ENCODE peak calls at places on chromosomes 2 and 18, in four cellular contexts. M is A549, I is endothelial cell of umbilical vein, Y is K562. C is an unnamed sample.
A peak's percentile ranks its signal among the peaks of the same experiment; 100 is the strongest.

GRCh38 chr2:112109278-112109677 is 28.9 kb upstream of the FBLN7 start:
- DNase-seq in Y (no peak), M (no peak), I (no peak), C (no peak)

GRCh38 chr2:237895544-237896506 is 36.4 kb downstream of the RAMP1 start:
- DNase-seq in Y (no peak), I (no peak), M (no peak), C (no peak)

GRCh38 chr2:207883002-207883780 is 113.5 kb upstream of the FZD5 start:
- DNase-seq in I (no peak), M (no peak), Y (no peak), C (no peak)

GRCh38 chr2:136718273-136718672 is 47.1 kb upstream of the THSD7B start:
- DNase-seq in Y (no peak), I (no peak), M (no peak), C (no peak)

GRCh38 chr2:30310955-30311354 is 79.6 kb downstream of the LBH start:
- DNase-seq in M (no peak), I (no peak), Y (no peak), C (no peak)

GRCh38 chr2:224158831-224159230 is 119.7 kb upstream of the SERPINE2 start:
- DNase-seq in Y (no peak), M (no peak), I (no peak), C (no peak)

GRCh38 chr2:80392446-80392845 is 87.9 kb upstream of the LRRTM1 start:
- DNase-seq in Y (no peak), I (no peak), M (no peak), C (no peak)

GRCh38 chr2:173943738-173944137 is 21.4 kb downstream of the SP3 start:
- DNase-seq in Y (no peak), M (no peak), I (no peak), C (no peak)

GRCh38 chr2:101967826-101968498 is 23.8 kb upstream of the IL1R2 start:
- DNase-seq in Y (no peak), M (no peak), I (no peak), C (no peak)

GRCh38 chr2:3651686-3652516 is 6.1 kb upstream of the ALLC start:
- DNase-seq in M (no peak), Y (no peak), I (peak; percentile 19), C (peak; percentile 92)

GRCh38 chr18:71878226-71878625 is 665.9 kb downstream of the CBLN2 start:
- DNase-seq in Y (no peak), I (no peak), M (no peak), C (peak; percentile 5)

GRCh38 chr2:226891780-226892590 is 56.1 kb downstream of the RHBDD1 start:
- DNase-seq in Y (peak; percentile 8), I (no peak), M (no peak), C (no peak)

GRCh38 chr18:2921778-2922177 is 75.0 kb downstream of the EMILIN2 start:
- DNase-seq in I (no peak), Y (no peak), M (no peak), C (no peak)

GRCh38 chr2:221780281-221780688 is 208.2 kb upstream of the EPHA4 start:
- DNase-seq in M (no peak), I (peak; percentile 78), Y (no peak), C (no peak)

GRCh38 chr2:179612108-179612507 is 249.3 kb downstream of the ZNF385B start:
- DNase-seq in M (no peak), Y (no peak), I (no peak), C (no peak)

GRCh38 chr18:12883003-12883683 is 894 bp downstream of the PTPN2 start:
- DNase-seq in I (peak; percentile 41), M (no peak), Y (no peak), C (no peak)

GRCh38 chr2:75342504-75343175 is 143.3 kb upstream of the TACR1 start:
- DNase-seq in Y (no peak), I (no peak), M (no peak), C (no peak)

GRCh38 chr2:207437857-207438166 is 92.0 kb upstream of the CREB1 start:
- DNase-seq in M (no peak), Y (no peak), I (no peak), C (no peak)

DNA sequence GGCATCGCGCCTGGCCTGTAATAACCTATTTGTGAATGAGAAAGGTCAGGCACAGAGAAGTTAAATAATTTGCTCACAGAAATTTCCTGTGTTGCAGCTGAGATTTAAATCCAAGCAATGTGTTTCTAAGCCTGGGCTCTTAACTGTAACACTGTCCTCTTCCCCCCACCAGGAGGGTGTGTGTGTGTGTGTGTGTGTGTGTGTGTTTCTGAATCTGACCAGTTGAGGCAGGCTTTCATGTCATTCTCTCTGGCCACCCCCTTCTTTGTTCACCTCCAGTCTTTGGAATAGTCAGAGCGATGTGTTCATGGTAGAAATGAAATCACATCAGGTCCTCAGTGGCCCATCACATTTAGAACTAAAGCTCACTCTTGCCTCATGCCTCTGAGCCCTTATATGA is 81.2 kb downstream of the NEDD4L start:
- DNase-seq in I (no peak), Y (no peak), M (no peak), C (no peak)
- TF ChIP-seq MYC in I (no peak), Y (no peak), M (no peak), C (no peak)

GRCh38 chr2:71756280-71756906 is 303.0 kb downstream of the DYSF start:
- DNase-seq in M (no peak), Y (no peak), I (no peak), C (no peak)
- TF ChIP-seq MYC in M (no peak), Y (no peak), I (no peak), C (no peak)

GRCh38 chr2:165635532-165635931 is 158.5 kb downstream of the GALNT3 start:
- DNase-seq in M (no peak), I (no peak), Y (no peak), C (no peak)

GRCh38 chr2:165636959-165637358 is 157.1 kb downstream of the GALNT3 start:
- DNase-seq in M (no peak), I (no peak), Y (no peak), C (no peak)

GRCh38 chr2:165633431-165633830 is 160.6 kb downstream of the GALNT3 start:
- DNase-seq in M (no peak), I (no peak), Y (no peak), C (no peak)

GRCh38 chr2:165634282-165634681 is 159.8 kb downstream of the GALNT3 start:
- DNase-seq in Y (no peak), I (no peak), M (no peak), C (no peak)

DNA sequence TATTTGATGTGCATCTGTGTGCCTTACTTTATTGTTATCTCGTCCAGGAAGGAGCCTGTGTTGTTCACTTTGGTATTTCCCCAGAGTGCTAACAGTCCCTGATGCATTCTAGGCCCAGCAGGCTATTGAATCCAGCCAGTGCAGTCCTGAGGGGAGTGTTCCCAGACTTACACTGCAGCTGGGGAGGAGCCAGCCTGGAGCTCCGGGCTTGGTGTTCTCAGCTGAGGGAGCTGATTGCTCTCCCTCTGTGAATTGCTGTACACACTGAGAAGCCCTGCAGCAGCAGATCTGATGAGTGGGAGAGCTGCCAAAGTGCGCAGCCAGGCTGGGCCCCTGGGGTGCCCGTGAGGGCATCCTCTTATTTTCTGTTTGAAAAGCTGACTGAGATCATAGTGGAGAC is 159.2 kb downstream of the GALNT3 start:
- DNase-seq in I (peak; percentile 43), Y (no peak), M (no peak), C (no peak)
- TF ChIP-seq MYC in I (no peak), Y (no peak), M (no peak), C (no peak)

GRCh38 chr18:49135871-49136270 is 185.1 kb upstream of the SMAD7 start:
- DNase-seq in I (peak; percentile 26), M (no peak), Y (no peak), C (peak; percentile 78)
- TF ChIP-seq MYC in I (no peak), M (no peak), Y (no peak), C (no peak)